ENCODE peak calls at places on chromosomes 11 and 22, in six cellular contexts. I is HCT116, U is aorta, K is lung, V is neuronal stem cell, A is stomach. N is an unnamed sample.

GRCh38 chr11:6604081-6604626 is 580 bp downstream of the ILK start:
- DNase-seq in A (peak; percentile 45), V (peak; percentile 43), U (no peak), I (no peak), K (peak; percentile 42), N (peak; percentile 27)

GRCh38 chr11:118980191-118980881 is 8.8 kb downstream of the FOXR1 start:
- DNase-seq in K (no peak), I (no peak), U (no peak), A (no peak), V (no peak), N (no peak)

GRCh38 chr11:7683571-7683970 is 10.3 kb upstream of the CYB5R2 start:
- DNase-seq in V (no peak), A (no peak), U (no peak), I (no peak), K (no peak), N (no peak)

GRCh38 chr11:119666463-119667131 is 62.4 kb downstream of the NECTIN1 start:
- DNase-seq in V (peak; percentile 75), K (peak; percentile 81), U (peak; percentile 92), A (peak; percentile 84), I (peak; percentile 18), N (peak; percentile 31)

GRCh38 chr11:4645974-4646373 is 2.2 kb downstream of the OR51E1 start:
- DNase-seq in K (no peak), V (no peak), I (no peak), A (no peak), U (no peak), N (no peak)

GRCh38 chr11:82003671-82004148 is 730.0 kb downstream of the FAM181B start:
- DNase-seq in I (no peak), U (no peak), V (no peak), A (no peak), K (no peak), N (no peak)

GRCh38 chr11:15696069-15696468 is 581.3 kb downstream of the INSC start:
- DNase-seq in K (peak; percentile 4), U (no peak), V (no peak), I (no peak), A (no peak), N (no peak)

GRCh38 chr11:67267188-67268035 is 1.1 kb downstream of the GRK2 start:
- DNase-seq in K (no peak), A (peak; percentile 76), V (no peak), I (no peak), U (peak; percentile 73), N (no peak)

GRCh38 chr11:117744471-117745280 is 52.3 kb downstream of the DSCAML1 start:
- DNase-seq in I (no peak), U (no peak), K (no peak), V (no peak), A (no peak), N (no peak)

GRCh38 chr11:96614846-96615245 is 225.0 kb downstream of the JRKL start:
- DNase-seq in K (no peak), A (no peak), V (no peak), I (no peak), U (no peak), N (no peak)

GRCh38 chr11:96614101-96614500 is 224.3 kb downstream of the JRKL start:
- DNase-seq in A (no peak), U (no peak), V (no peak), K (no peak), I (no peak), N (no peak)
- H3K27ac ChIP-seq in A (no peak overlapping the region), U (no peak overlapping the region), V (no peak overlapping the region), K (no peak overlapping the region), I (no peak overlapping the region), N (no peak overlapping the region)

GRCh38 chr22:32803020-32803758 is 1.7 kb downstream of the TIMP3 start:
- DNase-seq in I (no peak), V (no peak), K (no peak), U (peak; percentile 82), A (no peak), N (no peak)
- H3K27ac ChIP-seq in I (no peak overlapping the region), V (no peak overlapping the region), K (peak overlapping the region; percentile 95), U (peak overlapping the region; percentile 58), A (no peak overlapping the region), N (peak overlapping the region; percentile 6)

DNA sequence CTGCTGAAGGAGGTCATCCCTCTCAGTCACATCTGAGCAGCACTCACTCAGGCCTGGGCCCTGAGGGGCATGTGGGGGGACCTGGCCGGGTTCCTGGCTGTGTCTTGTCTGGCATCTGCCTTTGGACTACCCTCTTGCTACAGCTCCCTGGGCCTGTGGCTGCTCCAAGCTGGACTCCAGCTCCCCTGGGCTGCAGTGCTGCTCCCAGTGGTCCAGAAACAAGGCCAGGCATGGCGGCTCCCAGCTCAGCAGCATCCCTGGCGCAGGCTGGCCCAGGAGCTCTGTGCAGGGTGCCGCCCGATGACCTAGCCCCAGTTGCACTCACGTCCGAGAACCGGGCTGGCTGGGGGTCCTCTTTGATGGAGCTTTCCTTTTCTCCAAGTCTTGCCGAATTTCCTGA is 5.3 kb downstream of the CDPF1 start:
- DNase-seq in A (no peak), V (no peak), K (no peak), I (no peak), U (no peak), N (no peak)
- H3K27ac ChIP-seq in A (no peak overlapping the region), V (no peak overlapping the region), K (peak overlapping the region; percentile 80), I (no peak overlapping the region), U (no peak overlapping the region), N (peak overlapping the region; percentile 81)

GRCh38 chr11:104897891-104898684 is at the start of gene CASP12:
- DNase-seq in A (no peak), U (no peak), I (no peak), K (no peak), V (no peak), N (no peak)
- H3K27ac ChIP-seq in A (no peak within 1 kb of the TSS), U (peak within 1 kb of the TSS; percentile 76), I (no peak within 1 kb of the TSS), K (peak within 1 kb of the TSS; percentile 45), V (no peak within 1 kb of the TSS), N (no peak within 1 kb of the TSS)

GRCh38 chr11:11774928-11775327 is 66.8 kb upstream of the USP47 start:
- DNase-seq in K (no peak), I (no peak), V (no peak), A (no peak), U (no peak), N (no peak)

GRCh38 chr11:11769782-11770181 is 72.0 kb upstream of the USP47 start:
- DNase-seq in K (no peak), I (no peak), U (no peak), A (no peak), V (no peak), N (no peak)

GRCh38 chr11:11770274-11770673 is 71.5 kb upstream of the USP47 start:
- DNase-seq in I (no peak), V (no peak), U (no peak), K (no peak), A (no peak), N (no peak)

GRCh38 chr11:11770921-11771484 is 70.8 kb upstream of the USP47 start:
- DNase-seq in I (no peak), A (no peak), U (no peak), V (no peak), K (no peak), N (no peak)

DNA sequence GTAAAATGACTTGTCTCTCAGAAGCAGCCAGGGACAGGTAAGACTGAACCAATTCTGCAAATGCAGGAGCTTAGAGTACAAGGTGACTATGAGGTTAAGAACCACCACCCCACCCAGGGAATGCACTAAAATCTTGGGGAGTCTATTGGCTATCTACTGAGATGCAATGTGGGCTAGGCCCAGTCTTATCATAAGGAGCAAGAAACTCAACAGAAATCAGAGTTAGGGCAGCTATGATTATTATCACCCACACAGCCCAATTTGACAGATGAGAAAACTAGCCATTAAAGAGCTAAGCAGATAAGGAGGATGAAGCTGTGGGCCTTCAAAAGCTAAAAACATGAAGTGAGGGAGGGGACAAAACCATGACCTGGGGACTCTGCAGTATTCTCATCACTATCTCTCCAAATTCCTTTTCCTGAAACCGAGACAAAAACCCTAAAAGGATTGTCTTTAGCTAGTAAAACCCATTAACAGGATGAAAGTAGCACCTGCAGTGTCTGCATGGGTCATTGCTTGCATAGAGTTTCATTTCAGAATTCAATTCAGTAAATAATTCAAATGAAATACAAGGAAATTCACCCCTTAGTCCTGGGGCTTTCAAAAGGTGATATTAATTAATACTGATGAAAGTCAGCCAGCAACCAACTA is 68.8 kb upstream of the USP47 start:
- DNase-seq in A (no peak), V (no peak), U (no peak), K (no peak), I (no peak), N (no peak)
- H3K27ac ChIP-seq in A (no peak overlapping the region), V (no peak overlapping the region), U (no peak overlapping the region), K (no peak overlapping the region), I (no peak overlapping the region), N (no peak overlapping the region)

GRCh38 chr11:111785076-111785475 is 18.9 kb upstream of the PPP2R1B start:
- DNase-seq in A (no peak), K (no peak), I (no peak), U (no peak), V (no peak), N (no peak)

GRCh38 chr11:111792314-111792713 is 26.1 kb upstream of the PPP2R1B start:
- DNase-seq in A (no peak), U (no peak), I (no peak), V (no peak), K (no peak), N (no peak)

GRCh38 chr11:111788051-111788450 is 21.9 kb upstream of the PPP2R1B start:
- DNase-seq in K (no peak), U (no peak), A (no peak), I (no peak), V (no peak), N (no peak)

GRCh38 chr11:111785886-111786412 is 19.8 kb upstream of the PPP2R1B start:
- DNase-seq in I (no peak), U (no peak), K (no peak), V (no peak), A (no peak), N (no peak)

GRCh38 chr11:111788464-111788863 is 22.3 kb upstream of the PPP2R1B start:
- DNase-seq in K (no peak), I (no peak), V (no peak), A (no peak), U (no peak), N (no peak)
- H3K27ac ChIP-seq in K (peak overlapping the region; percentile 92), I (no peak overlapping the region), V (no peak overlapping the region), A (no peak overlapping the region), U (peak overlapping the region; percentile 57), N (no peak overlapping the region)

GRCh38 chr11:76025817-76026216 is 180.5 kb downstream of the WNT11 start:
- DNase-seq in V (no peak), I (no peak), A (no peak), K (no peak), U (no peak), N (no peak)

GRCh38 chr11:76030286-76030685 is 176.0 kb downstream of the WNT11 start:
- DNase-seq in K (no peak), V (no peak), A (no peak), U (no peak), I (no peak), N (no peak)

GRCh38 chr11:76023408-76024068 is 182.8 kb downstream of the WNT11 start:
- DNase-seq in V (no peak), I (no peak), A (no peak), U (no peak), K (no peak), N (no peak)

GRCh38 chr11:76025068-76025467 is 181.2 kb downstream of the WNT11 start:
- DNase-seq in I (no peak), K (no peak), U (no peak), A (no peak), V (no peak), N (no peak)

DNA sequence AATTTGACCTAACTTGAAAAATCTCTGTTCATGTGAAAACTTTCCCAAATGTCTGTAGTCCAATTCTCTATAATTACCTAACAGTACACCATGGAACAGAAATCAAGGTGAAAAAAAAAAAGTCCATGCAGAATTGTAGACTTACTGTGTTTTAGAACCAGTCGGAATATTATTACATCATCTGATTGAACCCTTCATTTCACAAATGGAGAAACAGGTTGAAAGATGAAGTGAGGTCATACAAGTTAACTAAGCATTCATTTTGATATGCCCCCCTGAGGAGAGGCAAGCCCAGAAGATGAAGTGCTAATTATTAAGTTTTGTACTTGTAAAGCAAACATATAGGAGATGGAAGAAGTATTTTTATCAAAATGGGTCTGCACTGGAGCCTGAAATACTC is 179.4 kb downstream of the WNT11 start:
- DNase-seq in I (no peak), A (no peak), V (no peak), U (no peak), K (no peak), N (no peak)
- H3K27ac ChIP-seq in I (no peak overlapping the region), A (no peak overlapping the region), V (no peak overlapping the region), U (no peak overlapping the region), K (no peak overlapping the region), N (no peak overlapping the region)

N was measured in caudate nucleus.